ENCODE peak calls at places on chromosomes 3 and 15, in five cellular contexts. One of them, this sample, is unnamed.
A peak's percentile ranks its signal among the peaks of the same experiment; 100 is the strongest.

GRCh38 chr15:83613146-83613635 is 40.7 kb upstream of the ADAMTSL3 start:
- DNase-seq in SK-N-SH: no peak
- DNase-seq in GM23338: no peak
- DNase-seq in HepG2: no peak
- DNase-seq in A549: no peak
- DNase-seq in this sample: no peak

GRCh38 chr15:51731549-51732267 is 5.7 kb downstream of the LYSMD2 start:
- DNase-seq in HepG2: no peak
- DNase-seq in GM23338: peak; percentile 15
- DNase-seq in A549: no peak
- DNase-seq in SK-N-SH: no peak
- DNase-seq in this sample: no peak

GRCh38 chr15:91114301-91114700 is 14.2 kb downstream of the SV2B start:
- DNase-seq in GM23338: no peak
- DNase-seq in HepG2: no peak
- DNase-seq in A549: no peak
- DNase-seq in SK-N-SH: no peak
- DNase-seq in this sample: no peak

GRCh38 chr3:8484409-8485140 is 17.0 kb upstream of the LMCD1 start:
- DNase-seq in GM23338: no peak
- DNase-seq in A549: no peak
- DNase-seq in HepG2: no peak
- DNase-seq in SK-N-SH: no peak
- DNase-seq in this sample: no peak

GRCh38 chr3:47617061-47618010 is 38.7 kb upstream of the CSPG5 start:
- DNase-seq in HepG2: peak; percentile 6
- DNase-seq in SK-N-SH: no peak
- DNase-seq in A549: no peak
- DNase-seq in GM23338: no peak
- DNase-seq in this sample: no peak

GRCh38 chr3:38551026-38551832 is 55.1 kb downstream of the EXOG start:
- DNase-seq in A549: no peak
- DNase-seq in SK-N-SH: no peak
- DNase-seq in HepG2: no peak
- DNase-seq in GM23338: no peak
- DNase-seq in this sample: no peak

GRCh38 chr3:70108072-70108471 is 108.5 kb downstream of the SAMMSON start:
- DNase-seq in A549: no peak
- DNase-seq in SK-N-SH: peak; percentile 17
- DNase-seq in GM23338: peak; percentile 87
- DNase-seq in HepG2: peak; percentile 18
- DNase-seq in this sample: no peak

GRCh38 chr3:118476885-118477618 is 557.6 kb downstream of the IGSF11 start:
- DNase-seq in GM23338: no peak
- DNase-seq in HepG2: no peak
- DNase-seq in SK-N-SH: no peak
- DNase-seq in A549: no peak
- DNase-seq in this sample: no peak

GRCh38 chr3:73546961-73547360 is 77.8 kb downstream of the PDZRN3 start:
- DNase-seq in SK-N-SH: no peak
- DNase-seq in A549: no peak
- DNase-seq in HepG2: no peak
- DNase-seq in GM23338: no peak
- DNase-seq in this sample: no peak
- TF ChIP-seq REST in SK-N-SH: peak; percentile 72
- TF ChIP-seq REST in A549: no peak
- TF ChIP-seq REST in HepG2: no peak
- TF ChIP-seq REST in GM23338: no peak
- TF ChIP-seq REST in this sample: no peak

DNA sequence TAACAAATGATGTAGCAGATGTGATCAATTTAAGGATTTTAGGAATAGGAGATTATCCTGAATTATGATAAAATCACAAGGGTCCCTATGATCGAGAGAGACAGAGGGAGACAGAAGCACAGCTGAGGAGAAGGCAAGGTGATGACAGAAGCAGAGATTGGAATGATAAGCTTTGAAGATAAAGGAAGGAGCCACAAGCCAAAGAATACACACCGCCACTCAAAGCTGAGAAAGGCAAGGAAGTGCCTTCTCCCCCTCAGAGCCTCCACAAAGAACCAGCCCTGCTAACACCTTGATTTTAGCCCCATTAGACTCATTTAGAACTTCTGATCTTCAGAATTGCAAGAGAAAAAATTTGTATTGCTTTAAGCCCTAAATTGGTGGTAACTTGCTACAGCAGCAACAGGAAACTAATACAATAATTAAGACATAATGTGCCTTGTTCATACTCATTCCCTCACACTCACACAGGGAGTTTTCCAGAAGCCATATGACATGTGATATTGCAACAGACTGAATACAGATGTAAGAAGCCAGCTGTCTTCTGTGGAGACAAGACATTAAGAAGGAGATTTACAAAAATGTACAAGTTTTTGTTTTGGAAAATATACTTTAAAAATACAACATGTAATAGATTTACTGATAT is 38.2 kb downstream of the TRANK1 start:
- DNase-seq in A549: no peak
- DNase-seq in SK-N-SH: no peak
- DNase-seq in HepG2: no peak
- DNase-seq in GM23338: no peak
- DNase-seq in this sample: no peak
- TF ChIP-seq REST in A549: no peak
- TF ChIP-seq REST in SK-N-SH: no peak
- TF ChIP-seq REST in HepG2: no peak
- TF ChIP-seq REST in GM23338: no peak
- TF ChIP-seq REST in this sample: no peak

GRCh38 chr3:141486735-141487418 is at the start of gene RASA2:
- DNase-seq in HepG2: peak; percentile 26
- DNase-seq in A549: peak; percentile 60
- DNase-seq in GM23338: peak; percentile 89
- DNase-seq in SK-N-SH: peak; percentile 96
- DNase-seq in this sample: no peak
- TF ChIP-seq REST in HepG2: no peak
- TF ChIP-seq REST in A549: no peak
- TF ChIP-seq REST in GM23338: no peak
- TF ChIP-seq REST in SK-N-SH: no peak
- TF ChIP-seq REST in this sample: no peak

GRCh38 chr3:195080125-195080524 is 190.8 kb downstream of the XXYLT1 start:
- DNase-seq in HepG2: no peak
- DNase-seq in A549: no peak
- DNase-seq in GM23338: no peak
- DNase-seq in SK-N-SH: no peak
- DNase-seq in this sample: no peak
- TF ChIP-seq REST in HepG2: no peak
- TF ChIP-seq REST in A549: no peak
- TF ChIP-seq REST in GM23338: no peak
- TF ChIP-seq REST in SK-N-SH: no peak
- TF ChIP-seq REST in this sample: no peak

GRCh38 chr3:53161820-53162671 is 1.0 kb downstream of the PRKCD start:
- DNase-seq in A549: peak; percentile 33
- DNase-seq in GM23338: peak; percentile 78
- DNase-seq in HepG2: no peak
- DNase-seq in SK-N-SH: peak; percentile 84
- DNase-seq in this sample: no peak
- TF ChIP-seq REST in A549: no peak
- TF ChIP-seq REST in GM23338: no peak
- TF ChIP-seq REST in HepG2: no peak
- TF ChIP-seq REST in SK-N-SH: no peak
- TF ChIP-seq REST in this sample: no peak

GRCh38 chr3:107933450-107933849 is 157.4 kb downstream of the CD47 start:
- DNase-seq in A549: no peak
- DNase-seq in HepG2: no peak
- DNase-seq in SK-N-SH: no peak
- DNase-seq in GM23338: no peak
- DNase-seq in this sample: no peak

GRCh38 chr3:107928084-107928445 is 162.8 kb downstream of the CD47 start:
- DNase-seq in A549: peak; percentile 18
- DNase-seq in HepG2: no peak
- DNase-seq in GM23338: peak; percentile 54
- DNase-seq in SK-N-SH: peak; percentile 49
- DNase-seq in this sample: no peak

DNA sequence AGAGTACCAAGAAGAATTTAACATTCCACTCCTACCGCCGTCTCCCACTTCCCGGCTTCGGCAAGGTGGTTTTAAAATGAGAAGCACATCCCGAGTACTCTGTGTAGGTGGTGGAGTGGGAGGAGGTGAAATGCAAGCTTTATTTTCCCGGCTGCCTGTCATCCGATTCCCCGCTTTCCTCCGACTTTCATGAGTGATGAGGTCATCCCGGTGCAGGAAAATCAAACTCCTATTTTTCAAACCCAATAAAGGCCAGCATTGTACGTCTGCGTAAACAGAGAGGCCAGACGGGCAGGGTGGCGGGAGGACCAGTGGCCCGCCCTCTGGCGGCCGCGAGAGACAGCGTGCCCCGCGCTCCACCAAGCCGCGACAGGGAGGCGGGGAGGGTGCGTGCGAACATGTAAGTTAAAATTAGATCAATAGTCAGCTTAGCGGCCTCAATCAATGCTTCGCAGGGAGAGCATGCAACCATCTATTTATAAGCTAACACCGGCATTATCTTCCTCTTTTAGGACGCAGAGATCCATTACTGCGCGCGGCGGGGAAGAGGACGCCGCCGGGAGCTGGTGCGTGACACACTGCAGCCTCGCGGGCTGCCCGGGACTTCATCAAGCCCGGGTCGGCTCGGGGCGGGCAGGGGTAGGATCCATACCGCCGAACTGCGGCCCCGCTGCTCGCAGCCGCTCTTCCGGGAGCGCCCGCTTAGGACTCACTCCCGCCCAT is 163.3 kb downstream of the CD47 start:
- DNase-seq in SK-N-SH: peak; percentile 91
- DNase-seq in HepG2: peak; percentile 66
- DNase-seq in A549: peak; percentile 82
- DNase-seq in GM23338: peak; percentile 82
- DNase-seq in this sample: no peak
- TF ChIP-seq REST in SK-N-SH: peak; percentile 19
- TF ChIP-seq REST in HepG2: no peak
- TF ChIP-seq REST in A549: no peak
- TF ChIP-seq REST in GM23338: no peak
- TF ChIP-seq REST in this sample: no peak